ENCODE peak calls at places on chromosome 20, in six cellular contexts. O, T, K, U, W and P are unnamed samples.

GRCh38 chr20:21101453-21102251 is 4.5 kb downstream of the LINC00237 start:
- DNase-seq in W (no peak), U (no peak), T (no peak), O (peak), K (peak), P (no peak)

GRCh38 chr20:3162080-3162611 is 2.5 kb upstream of the FASTKD5 start:
- DNase-seq in W (no peak), T (no peak), K (no peak), U (no peak), O (no peak), P (no peak)

GRCh38 chr20:58531063-58531462 is 15.9 kb upstream of the APCDD1L start:
- DNase-seq in W (no peak), O (no peak), T (no peak), U (no peak), K (no peak), P (no peak)

GRCh38 chr20:19212524-19213502 is at the start of gene SLC24A3:
- DNase-seq in O (peak), K (peak), U (peak), T (peak), W (no peak), P (peak)

GRCh38 chr20:61387204-61387958 is 135.3 kb downstream of the CDH4 start:
- DNase-seq in U (no peak), W (no peak), O (no peak), T (peak), K (no peak), P (peak)

GRCh38 chr20:61759286-61760065 is 306.2 kb downstream of the TAF4 start:
- DNase-seq in U (peak), W (no peak), K (no peak), T (no peak), O (no peak), P (no peak)

GRCh38 chr20:61185181-61185580 is 66.9 kb upstream of the CDH4 start:
- DNase-seq in U (no peak), W (no peak), O (no peak), K (no peak), T (no peak), P (peak)

GRCh38 chr20:44247676-44248419 is 740 bp downstream of the GDAP1L1 start:
- DNase-seq in U (no peak), K (peak), W (no peak), T (peak), O (no peak), P (peak)

GRCh38 chr20:35319206-35320197 is 27.3 kb upstream of the FAM83C start:
- DNase-seq in O (no peak), T (peak), K (no peak), U (no peak), W (no peak), P (peak)

GRCh38 chr20:60060593-60060992 is 102.4 kb downstream of the CDH26 start:
- DNase-seq in U (no peak), O (no peak), T (no peak), K (no peak), W (no peak), P (peak)

GRCh38 chr20:62232764-62233645 is 5.3 kb upstream of the OSBPL2 start:
- DNase-seq in U (peak), O (no peak), W (no peak), K (no peak), T (no peak), P (no peak)

GRCh38 chr20:3067139-3068009 is 4.0 kb upstream of the OXT start:
- DNase-seq in K (no peak), O (no peak), W (no peak), U (no peak), T (no peak), P (no peak)

GRCh38 chr20:54208492-54209044 is 681 bp downstream of the PFDN4 start:
- DNase-seq in T (peak), U (no peak), O (no peak), K (no peak), W (no peak), P (peak)

GRCh38 chr20:48776306-48776705 is 51.5 kb downstream of the PREX1 start:
- DNase-seq in W (no peak), U (no peak), K (no peak), O (no peak), T (peak), P (no peak)

GRCh38 chr20:50675671-50676376 is 15.5 kb downstream of the RIPOR3 start:
- DNase-seq in K (no peak), O (no peak), T (no peak), U (no peak), W (no peak), P (no peak)